ENCODE peak calls at places on chromosomes 6 and 20, in six cellular contexts. E is LoVo, C is WTC11, W is hypothalamus, J is SIG-M5, K is T-helper 2 cell. X is an unnamed sample.

GRCh38 chr20:48886811-48887210 is 34.7 kb upstream of the ARFGEF2 start:
- DNase-seq in C (no peak), K (no peak), J (no peak), W (no peak), E (no peak), X (no peak)

GRCh38 chr6:163392533-163392932 is 22.0 kb upstream of the QKI start:
- DNase-seq in J (no peak), E (no peak), K (no peak), W (no peak), C (no peak), X (no peak)

GRCh38 chr6:75115501-75115900 is 90.4 kb downstream of the COL12A1 start:
- DNase-seq in K (no peak), E (no peak), C (no peak), J (no peak), W (no peak), X (no peak)

GRCh38 chr20:4813076-4813838 is 91.5 kb downstream of the PRND start:
- DNase-seq in K (no peak), J (no peak), W (no peak), C (no peak), E (no peak), X (peak)

GRCh38 chr6:124995645-124996325 is 33.5 kb downstream of the RNF217 start:
- DNase-seq in E (no peak), J (no peak), K (no peak), W (no peak), C (no peak), X (no peak)

GRCh38 chr6:21953831-21954801 is 342.7 kb downstream of the PRL start:
- DNase-seq in C (peak), K (no peak), W (no peak), E (no peak), J (no peak), X (no peak)

GRCh38 chr6:134707342-134707982 is 242.4 kb downstream of the ALDH8A1 start:
- DNase-seq in K (no peak), W (no peak), C (no peak), J (no peak), E (no peak), X (no peak)

GRCh38 chr6:4901256-4902061 is 102.4 kb downstream of the RPP40 start:
- DNase-seq in J (no peak), W (no peak), C (no peak), K (no peak), E (no peak), X (no peak)

GRCh38 chr6:109453594-109454482 is 1.7 kb downstream of the MICAL1 start:
- DNase-seq in J (no peak), C (no peak), K (no peak), E (no peak), W (no peak), X (no peak)

X was measured in C1 segment of cervical spinal cord.